ENCODE peak calls at places on chromosome 13, in ten cellular contexts. One of them, this sample, is unnamed.

GRCh38 chr13:58587183-58587582 is 955.6 kb downstream of the PCDH17 start:
- DNase-seq in GM19239: no peak
- DNase-seq in HuH-7: no peak
- DNase-seq in left ventricle myocardium inferior: no peak
- DNase-seq in ELR: no peak
- DNase-seq in CD4-positive, alpha-beta T cell: no peak
- DNase-seq in tibial nerve: no peak
- DNase-seq in fibroblast of villous mesenchyme: no peak
- DNase-seq in fibroblast of mammary gland: no peak
- DNase-seq in natural killer cell: no peak
- DNase-seq in this sample: no peak

GRCh38 chr13:102392810-102393209 is 9.0 kb downstream of the FGF14 start:
- DNase-seq in GM19239: no peak
- DNase-seq in HuH-7: no peak
- DNase-seq in left ventricle myocardium inferior: no peak
- DNase-seq in ELR: peak
- DNase-seq in CD4-positive, alpha-beta T cell: no peak
- DNase-seq in tibial nerve: no peak
- DNase-seq in fibroblast of villous mesenchyme: no peak
- DNase-seq in fibroblast of mammary gland: peak
- DNase-seq in natural killer cell: no peak
- DNase-seq in this sample: no peak

GRCh38 chr13:80841346-80841882 is 500.5 kb upstream of the SPRY2 start:
- DNase-seq in GM19239: no peak
- DNase-seq in HuH-7: no peak
- DNase-seq in left ventricle myocardium inferior: no peak
- DNase-seq in ELR: no peak
- DNase-seq in CD4-positive, alpha-beta T cell: no peak
- DNase-seq in tibial nerve: no peak
- DNase-seq in fibroblast of villous mesenchyme: no peak
- DNase-seq in fibroblast of mammary gland: no peak
- DNase-seq in natural killer cell: no peak
- DNase-seq in this sample: no peak

GRCh38 chr13:40127476-40127875 is 472.0 kb downstream of the COG6 start:
- DNase-seq in GM19239: no peak
- DNase-seq in HuH-7: no peak
- DNase-seq in left ventricle myocardium inferior: no peak
- DNase-seq in ELR: no peak
- DNase-seq in CD4-positive, alpha-beta T cell: no peak
- DNase-seq in tibial nerve: no peak
- DNase-seq in fibroblast of villous mesenchyme: no peak
- DNase-seq in fibroblast of mammary gland: no peak
- DNase-seq in natural killer cell: no peak
- DNase-seq in this sample: no peak

GRCh38 chr13:36822786-36823185 is 3.8 kb downstream of the RFXAP start:
- DNase-seq in GM19239: no peak
- DNase-seq in HuH-7: no peak
- DNase-seq in left ventricle myocardium inferior: no peak
- DNase-seq in ELR: peak
- DNase-seq in CD4-positive, alpha-beta T cell: no peak
- DNase-seq in tibial nerve: no peak
- DNase-seq in fibroblast of villous mesenchyme: no peak
- DNase-seq in fibroblast of mammary gland: peak
- DNase-seq in natural killer cell: no peak
- DNase-seq in this sample: no peak

GRCh38 chr13:90928109-90928508 is 419.4 kb upstream of the MIR17HG start:
- DNase-seq in GM19239: no peak
- DNase-seq in HuH-7: no peak
- DNase-seq in left ventricle myocardium inferior: no peak
- DNase-seq in ELR: peak
- DNase-seq in CD4-positive, alpha-beta T cell: no peak
- DNase-seq in tibial nerve: no peak
- DNase-seq in fibroblast of villous mesenchyme: no peak
- DNase-seq in fibroblast of mammary gland: no peak
- DNase-seq in natural killer cell: no peak
- DNase-seq in this sample: no peak

GRCh38 chr13:75372517-75372916 is 109.5 kb downstream of the TBC1D4 start:
- DNase-seq in GM19239: peak
- DNase-seq in HuH-7: peak
- DNase-seq in left ventricle myocardium inferior: no peak
- DNase-seq in ELR: peak
- DNase-seq in CD4-positive, alpha-beta T cell: no peak
- DNase-seq in tibial nerve: no peak
- DNase-seq in fibroblast of villous mesenchyme: peak
- DNase-seq in fibroblast of mammary gland: peak
- DNase-seq in natural killer cell: no peak
- DNase-seq in this sample: no peak

GRCh38 chr13:23673354-23673753 is 103.1 kb downstream of the TNFRSF19 start:
- DNase-seq in GM19239: no peak
- DNase-seq in HuH-7: no peak
- DNase-seq in left ventricle myocardium inferior: no peak
- DNase-seq in ELR: peak
- DNase-seq in CD4-positive, alpha-beta T cell: no peak
- DNase-seq in tibial nerve: no peak
- DNase-seq in fibroblast of villous mesenchyme: peak
- DNase-seq in fibroblast of mammary gland: peak
- DNase-seq in natural killer cell: no peak
- DNase-seq in this sample: no peak

GRCh38 chr13:42970824-42971669 is 21.0 kb downstream of the EPSTI1 start:
- DNase-seq in GM19239: peak
- DNase-seq in HuH-7: peak
- DNase-seq in left ventricle myocardium inferior: no peak
- DNase-seq in ELR: peak
- DNase-seq in CD4-positive, alpha-beta T cell: peak
- DNase-seq in tibial nerve: no peak
- DNase-seq in fibroblast of villous mesenchyme: peak
- DNase-seq in fibroblast of mammary gland: peak
- DNase-seq in natural killer cell: no peak
- DNase-seq in this sample: no peak

GRCh38 chr13:74136089-74136658 is 2.0 kb upstream of the KLF12 start:
- DNase-seq in GM19239: no peak
- DNase-seq in HuH-7: peak
- DNase-seq in left ventricle myocardium inferior: peak
- DNase-seq in ELR: peak
- DNase-seq in CD4-positive, alpha-beta T cell: peak
- DNase-seq in tibial nerve: no peak
- DNase-seq in fibroblast of villous mesenchyme: peak
- DNase-seq in fibroblast of mammary gland: peak
- DNase-seq in natural killer cell: peak
- DNase-seq in this sample: peak

GRCh38 chr13:24249586-24249985 is 59.8 kb upstream of the C1QTNF9 start:
- DNase-seq in GM19239: no peak
- DNase-seq in HuH-7: no peak
- DNase-seq in left ventricle myocardium inferior: no peak
- DNase-seq in ELR: no peak
- DNase-seq in CD4-positive, alpha-beta T cell: no peak
- DNase-seq in tibial nerve: no peak
- DNase-seq in fibroblast of villous mesenchyme: no peak
- DNase-seq in fibroblast of mammary gland: no peak
- DNase-seq in natural killer cell: no peak
- DNase-seq in this sample: no peak

GRCh38 chr13:31503626-31504025 is 235.7 kb upstream of the RXFP2 start:
- DNase-seq in GM19239: no peak
- DNase-seq in HuH-7: no peak
- DNase-seq in left ventricle myocardium inferior: no peak
- DNase-seq in ELR: no peak
- DNase-seq in CD4-positive, alpha-beta T cell: no peak
- DNase-seq in tibial nerve: no peak
- DNase-seq in fibroblast of villous mesenchyme: no peak
- DNase-seq in fibroblast of mammary gland: no peak
- DNase-seq in natural killer cell: no peak
- DNase-seq in this sample: no peak

GRCh38 chr13:80010286-80010831 is 330.6 kb downstream of the SPRY2 start:
- DNase-seq in GM19239: no peak
- DNase-seq in HuH-7: no peak
- DNase-seq in left ventricle myocardium inferior: no peak
- DNase-seq in ELR: no peak
- DNase-seq in CD4-positive, alpha-beta T cell: no peak
- DNase-seq in tibial nerve: no peak
- DNase-seq in fibroblast of villous mesenchyme: no peak
- DNase-seq in fibroblast of mammary gland: no peak
- DNase-seq in natural killer cell: no peak
- DNase-seq in this sample: no peak

GRCh38 chr13:27388236-27388635 is 36.2 kb upstream of the GTF3A start:
- DNase-seq in GM19239: no peak
- DNase-seq in HuH-7: no peak
- DNase-seq in left ventricle myocardium inferior: no peak
- DNase-seq in ELR: no peak
- DNase-seq in CD4-positive, alpha-beta T cell: no peak
- DNase-seq in tibial nerve: no peak
- DNase-seq in fibroblast of villous mesenchyme: no peak
- DNase-seq in fibroblast of mammary gland: no peak
- DNase-seq in natural killer cell: no peak
- DNase-seq in this sample: no peak

GRCh38 chr13:80469841-80470378 is 129.0 kb upstream of the SPRY2 start:
- DNase-seq in GM19239: no peak
- DNase-seq in HuH-7: no peak
- DNase-seq in left ventricle myocardium inferior: peak
- DNase-seq in ELR: peak
- DNase-seq in CD4-positive, alpha-beta T cell: no peak
- DNase-seq in tibial nerve: peak
- DNase-seq in fibroblast of villous mesenchyme: peak
- DNase-seq in fibroblast of mammary gland: peak
- DNase-seq in natural killer cell: no peak
- DNase-seq in this sample: peak

GRCh38 chr13:98797456-98797855 is 45.0 kb upstream of the SLC15A1 start:
- DNase-seq in GM19239: no peak
- DNase-seq in HuH-7: no peak
- DNase-seq in left ventricle myocardium inferior: no peak
- DNase-seq in ELR: no peak
- DNase-seq in CD4-positive, alpha-beta T cell: no peak
- DNase-seq in tibial nerve: no peak
- DNase-seq in fibroblast of villous mesenchyme: peak
- DNase-seq in fibroblast of mammary gland: no peak
- DNase-seq in natural killer cell: no peak
- DNase-seq in this sample: no peak

GRCh38 chr13:51684076-51684475 is 99.8 kb downstream of the WDFY2 start:
- DNase-seq in GM19239: no peak
- DNase-seq in HuH-7: no peak
- DNase-seq in left ventricle myocardium inferior: no peak
- DNase-seq in ELR: no peak
- DNase-seq in CD4-positive, alpha-beta T cell: no peak
- DNase-seq in tibial nerve: no peak
- DNase-seq in fibroblast of villous mesenchyme: no peak
- DNase-seq in fibroblast of mammary gland: peak
- DNase-seq in natural killer cell: no peak
- DNase-seq in this sample: no peak

GRCh38 chr13:45750566-45750965 is 48.4 kb downstream of the CBY2 start:
- DNase-seq in GM19239: no peak
- DNase-seq in HuH-7: no peak
- DNase-seq in left ventricle myocardium inferior: no peak
- DNase-seq in ELR: no peak
- DNase-seq in CD4-positive, alpha-beta T cell: no peak
- DNase-seq in tibial nerve: no peak
- DNase-seq in fibroblast of villous mesenchyme: no peak
- DNase-seq in fibroblast of mammary gland: no peak
- DNase-seq in natural killer cell: no peak
- DNase-seq in this sample: no peak

GRCh38 chr13:85019121-85019520 is 780.1 kb downstream of the SLITRK6 start:
- DNase-seq in GM19239: no peak
- DNase-seq in HuH-7: no peak
- DNase-seq in left ventricle myocardium inferior: no peak
- DNase-seq in ELR: no peak
- DNase-seq in CD4-positive, alpha-beta T cell: no peak
- DNase-seq in tibial nerve: no peak
- DNase-seq in fibroblast of villous mesenchyme: no peak
- DNase-seq in fibroblast of mammary gland: no peak
- DNase-seq in natural killer cell: no peak
- DNase-seq in this sample: no peak

GRCh38 chr13:100594255-100594654 is 5.7 kb upstream of the GGACT start:
- DNase-seq in GM19239: no peak
- DNase-seq in HuH-7: no peak
- DNase-seq in left ventricle myocardium inferior: no peak
- DNase-seq in ELR: no peak
- DNase-seq in CD4-positive, alpha-beta T cell: no peak
- DNase-seq in tibial nerve: no peak
- DNase-seq in fibroblast of villous mesenchyme: no peak
- DNase-seq in fibroblast of mammary gland: no peak
- DNase-seq in natural killer cell: no peak
- DNase-seq in this sample: no peak

GRCh38 chr13:100100115-100100879 is 11.4 kb downstream of the PCCA start:
- DNase-seq in GM19239: no peak
- DNase-seq in HuH-7: no peak
- DNase-seq in left ventricle myocardium inferior: no peak
- DNase-seq in ELR: peak
- DNase-seq in CD4-positive, alpha-beta T cell: no peak
- DNase-seq in tibial nerve: no peak
- DNase-seq in fibroblast of villous mesenchyme: peak
- DNase-seq in fibroblast of mammary gland: peak
- DNase-seq in natural killer cell: no peak
- DNase-seq in this sample: peak

GRCh38 chr13:30752201-30752797 is 17.0 kb downstream of the ALOX5AP start:
- DNase-seq in GM19239: no peak
- DNase-seq in HuH-7: no peak
- DNase-seq in left ventricle myocardium inferior: peak
- DNase-seq in ELR: peak
- DNase-seq in CD4-positive, alpha-beta T cell: no peak
- DNase-seq in tibial nerve: no peak
- DNase-seq in fibroblast of villous mesenchyme: peak
- DNase-seq in fibroblast of mammary gland: peak
- DNase-seq in natural killer cell: no peak
- DNase-seq in this sample: no peak

GRCh38 chr13:113756441-113757097 is 2.5 kb upstream of the TMEM255B start:
- DNase-seq in GM19239: no peak
- DNase-seq in HuH-7: no peak
- DNase-seq in left ventricle myocardium inferior: no peak
- DNase-seq in ELR: peak
- DNase-seq in CD4-positive, alpha-beta T cell: no peak
- DNase-seq in tibial nerve: no peak
- DNase-seq in fibroblast of villous mesenchyme: no peak
- DNase-seq in fibroblast of mammary gland: peak
- DNase-seq in natural killer cell: no peak
- DNase-seq in this sample: no peak

GRCh38 chr13:105202384-105202783 is 1333.1 kb downstream of the EFNB2 start:
- DNase-seq in GM19239: no peak
- DNase-seq in HuH-7: no peak
- DNase-seq in left ventricle myocardium inferior: no peak
- DNase-seq in ELR: peak
- DNase-seq in CD4-positive, alpha-beta T cell: no peak
- DNase-seq in tibial nerve: no peak
- DNase-seq in fibroblast of villous mesenchyme: peak
- DNase-seq in fibroblast of mammary gland: peak
- DNase-seq in natural killer cell: no peak
- DNase-seq in this sample: no peak

GRCh38 chr13:70391678-70392077 is 283.4 kb upstream of the KLHL1 start:
- DNase-seq in GM19239: no peak
- DNase-seq in HuH-7: no peak
- DNase-seq in left ventricle myocardium inferior: no peak
- DNase-seq in ELR: no peak
- DNase-seq in CD4-positive, alpha-beta T cell: no peak
- DNase-seq in tibial nerve: no peak
- DNase-seq in fibroblast of villous mesenchyme: no peak
- DNase-seq in fibroblast of mammary gland: no peak
- DNase-seq in natural killer cell: no peak
- DNase-seq in this sample: peak

GRCh38 chr13:30725331-30726085 is 9.8 kb upstream of the ALOX5AP start:
- DNase-seq in GM19239: no peak
- DNase-seq in HuH-7: no peak
- DNase-seq in left ventricle myocardium inferior: no peak
- DNase-seq in ELR: peak
- DNase-seq in CD4-positive, alpha-beta T cell: no peak
- DNase-seq in tibial nerve: no peak
- DNase-seq in fibroblast of villous mesenchyme: no peak
- DNase-seq in fibroblast of mammary gland: peak
- DNase-seq in natural killer cell: no peak
- DNase-seq in this sample: no peak

GRCh38 chr13:23776698-23777570 is 112.3 kb downstream of the MIPEP start:
- DNase-seq in GM19239: no peak
- DNase-seq in HuH-7: no peak
- DNase-seq in left ventricle myocardium inferior: no peak
- DNase-seq in ELR: no peak
- DNase-seq in CD4-positive, alpha-beta T cell: no peak
- DNase-seq in tibial nerve: no peak
- DNase-seq in fibroblast of villous mesenchyme: no peak
- DNase-seq in fibroblast of mammary gland: no peak
- DNase-seq in natural killer cell: no peak
- DNase-seq in this sample: no peak

GRCh38 chr13:111557921-111558699 is 237.7 kb downstream of the TEX29 start:
- DNase-seq in GM19239: no peak
- DNase-seq in HuH-7: no peak
- DNase-seq in left ventricle myocardium inferior: no peak
- DNase-seq in ELR: no peak
- DNase-seq in CD4-positive, alpha-beta T cell: no peak
- DNase-seq in tibial nerve: no peak
- DNase-seq in fibroblast of villous mesenchyme: no peak
- DNase-seq in fibroblast of mammary gland: no peak
- DNase-seq in natural killer cell: no peak
- DNase-seq in this sample: no peak